ENCODE peak calls at places on chromosomes 2 and 18, in four cellular contexts. One of them, this sample, is unnamed.

GRCh38 chr2:183001948-183002347 is 36.3 kb downstream of the NCKAP1 start:
- DNase-seq in HAP-1: peak
- DNase-seq in GM12865: no peak
- DNase-seq in psoas muscle: no peak
- DNase-seq in this sample: no peak

GRCh38 chr2:146214394-146214929 is 1630.4 kb upstream of the ACVR2A start:
- DNase-seq in psoas muscle: no peak
- DNase-seq in HAP-1: no peak
- DNase-seq in GM12865: no peak
- DNase-seq in this sample: peak

GRCh38 chr2:168749264-168749663 is 53.2 kb upstream of the NOSTRIN start:
- DNase-seq in HAP-1: no peak
- DNase-seq in GM12865: no peak
- DNase-seq in psoas muscle: no peak
- DNase-seq in this sample: no peak

GRCh38 chr2:73268831-73269685 is 15.2 kb downstream of the FBXO41 start:
- DNase-seq in GM12865: peak
- DNase-seq in HAP-1: no peak
- DNase-seq in psoas muscle: no peak
- DNase-seq in this sample: peak

GRCh38 chr18:23725827-23726661 is 36.8 kb downstream of the LAMA3 start:
- DNase-seq in psoas muscle: no peak
- DNase-seq in GM12865: no peak
- DNase-seq in HAP-1: no peak
- DNase-seq in this sample: peak

GRCh38 chr2:181999255-181999654 is 13.6 kb downstream of the PPP1R1C start:
- DNase-seq in HAP-1: no peak
- DNase-seq in GM12865: no peak
- DNase-seq in psoas muscle: no peak
- DNase-seq in this sample: no peak

GRCh38 chr2:227862227-227862740 is 9.1 kb upstream of the DAW1 start:
- DNase-seq in GM12865: peak
- DNase-seq in psoas muscle: no peak
- DNase-seq in HAP-1: peak
- DNase-seq in this sample: peak

GRCh38 chr2:197121255-197121654 is 189.3 kb downstream of the ANKRD44 start:
- DNase-seq in psoas muscle: no peak
- DNase-seq in GM12865: no peak
- DNase-seq in HAP-1: no peak
- DNase-seq in this sample: no peak

GRCh38 chr2:135258193-135258592 is 206.1 kb downstream of the RAB3GAP1 start:
- DNase-seq in HAP-1: no peak
- DNase-seq in GM12865: no peak
- DNase-seq in psoas muscle: no peak
- DNase-seq in this sample: no peak

GRCh38 chr18:3246636-3247242 is 862 bp upstream of the MYL12A start:
- DNase-seq in psoas muscle: peak
- DNase-seq in GM12865: peak
- DNase-seq in HAP-1: no peak
- DNase-seq in this sample: no peak

GRCh38 chr2:173397539-173397938 is 42.9 kb downstream of the CDCA7 start:
- DNase-seq in HAP-1: no peak
- DNase-seq in GM12865: peak
- DNase-seq in psoas muscle: no peak
- DNase-seq in this sample: no peak

GRCh38 chr2:197113221-197113831 is 186.8 kb upstream of the PGAP1 start:
- DNase-seq in HAP-1: no peak
- DNase-seq in GM12865: peak
- DNase-seq in psoas muscle: no peak
- DNase-seq in this sample: peak

GRCh38 chr18:33034941-33035340 is 262.1 kb upstream of the KLHL14 start:
- DNase-seq in HAP-1: no peak
- DNase-seq in GM12865: no peak
- DNase-seq in psoas muscle: no peak
- DNase-seq in this sample: no peak

GRCh38 chr2:146801886-146802285 is 1042.9 kb upstream of the ACVR2A start:
- DNase-seq in HAP-1: no peak
- DNase-seq in GM12865: no peak
- DNase-seq in psoas muscle: no peak
- DNase-seq in this sample: no peak

GRCh38 chr2:54669677-54670484 is 53.6 kb upstream of the EML6 start:
- DNase-seq in HAP-1: no peak
- DNase-seq in GM12865: no peak
- DNase-seq in psoas muscle: no peak
- DNase-seq in this sample: no peak

GRCh38 chr2:236706288-236706687 is 136.7 kb downstream of the ACKR3 start:
- DNase-seq in GM12865: no peak
- DNase-seq in psoas muscle: no peak
- DNase-seq in HAP-1: no peak
- DNase-seq in this sample: no peak

GRCh38 chr2:32820701-32821100 is 126.1 kb upstream of the LTBP1 start:
- DNase-seq in HAP-1: no peak
- DNase-seq in GM12865: no peak
- DNase-seq in psoas muscle: no peak
- DNase-seq in this sample: no peak

GRCh38 chr2:227703961-227704360 is 13.9 kb downstream of the SLC19A3 start:
- DNase-seq in GM12865: no peak
- DNase-seq in psoas muscle: no peak
- DNase-seq in HAP-1: no peak
- DNase-seq in this sample: no peak

DNA sequence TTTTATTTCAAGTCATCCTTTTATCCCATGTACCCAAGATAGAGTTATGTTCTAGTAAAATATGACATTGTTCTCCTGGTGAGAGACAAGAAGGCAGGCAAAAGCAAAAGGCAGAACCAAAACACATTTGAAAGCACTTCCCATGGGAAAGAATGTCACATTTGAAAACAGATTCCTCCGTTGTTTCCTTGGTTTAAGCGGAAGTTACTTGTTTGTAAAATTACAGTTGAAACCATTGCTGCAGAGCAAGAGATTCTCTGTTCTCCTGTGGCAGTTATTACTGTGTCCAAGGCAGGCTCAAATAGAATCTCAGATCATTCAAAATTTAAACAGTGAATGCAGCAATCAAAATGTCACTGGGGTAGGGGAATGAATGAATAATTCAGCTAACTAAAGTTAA is 149.6 kb downstream of the MTCL1 start:
- DNase-seq in psoas muscle: no peak
- DNase-seq in GM12865: no peak
- DNase-seq in HAP-1: no peak
- DNase-seq in this sample: no peak
- H3K4me3 ChIP-seq in psoas muscle: no peak
- H3K4me3 ChIP-seq in GM12865: no peak
- H3K4me3 ChIP-seq in HAP-1: no peak
- H3K4me3 ChIP-seq in this sample: no peak

DNA sequence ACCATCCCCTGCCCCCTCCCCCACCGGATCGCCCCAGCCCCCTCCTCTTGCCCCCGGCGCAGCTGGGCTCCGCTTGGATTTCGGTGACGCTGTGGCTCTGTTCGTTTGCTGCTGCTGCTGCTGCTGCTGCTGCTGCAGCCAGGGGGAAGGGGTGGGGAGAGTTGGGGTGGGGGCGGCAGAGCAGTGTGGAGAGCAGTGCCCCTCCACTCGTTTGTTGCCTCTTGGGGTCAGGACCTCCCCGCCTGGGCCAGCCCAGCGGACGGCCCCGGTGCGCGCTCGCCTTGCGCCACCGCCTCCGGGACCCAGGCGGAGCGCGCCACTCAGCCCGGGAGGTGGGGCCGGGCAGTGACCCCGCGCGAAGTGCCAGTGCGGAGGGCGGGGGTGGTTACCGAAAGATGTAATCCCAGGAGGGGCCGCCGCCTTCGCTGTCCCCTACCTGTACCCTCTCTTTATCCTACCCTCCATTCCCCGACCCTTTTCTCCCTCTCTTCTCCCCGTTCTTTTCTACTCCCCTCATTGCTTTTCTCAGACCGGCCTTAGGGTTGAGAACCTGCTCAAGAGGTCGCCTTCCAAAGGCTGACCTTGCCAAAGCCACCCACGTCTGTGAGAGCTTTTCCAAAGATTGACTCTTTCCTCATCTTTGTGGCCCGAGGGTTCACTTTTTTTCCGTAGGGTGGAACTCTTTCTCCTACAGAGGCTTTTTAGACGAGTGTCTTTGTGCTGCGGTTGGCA is 187.6 kb upstream of the FANCL start:
- DNase-seq in HAP-1: no peak
- DNase-seq in psoas muscle: no peak
- DNase-seq in GM12865: peak
- DNase-seq in this sample: no peak
- H3K4me3 ChIP-seq in HAP-1: peak
- H3K4me3 ChIP-seq in psoas muscle: peak
- H3K4me3 ChIP-seq in GM12865: no peak
- H3K4me3 ChIP-seq in this sample: peak

GRCh38 chr2:11498543-11499034 is 32.6 kb upstream of the E2F6 start:
- DNase-seq in HAP-1: no peak
- DNase-seq in GM12865: peak
- DNase-seq in psoas muscle: peak
- DNase-seq in this sample: no peak
- H3K4me3 ChIP-seq in HAP-1: no peak
- H3K4me3 ChIP-seq in GM12865: peak
- H3K4me3 ChIP-seq in psoas muscle: peak
- H3K4me3 ChIP-seq in this sample: no peak

GRCh38 chr2:144452169-144453038 is 67.5 kb downstream of the ZEB2 start:
- DNase-seq in GM12865: no peak
- DNase-seq in psoas muscle: no peak
- DNase-seq in HAP-1: peak
- DNase-seq in this sample: no peak
- H3K4me3 ChIP-seq in GM12865: no peak
- H3K4me3 ChIP-seq in psoas muscle: peak
- H3K4me3 ChIP-seq in HAP-1: no peak
- H3K4me3 ChIP-seq in this sample: no peak

GRCh38 chr2:3520591-3520990 is 1.3 kb upstream of the ADI1 start:
- DNase-seq in HAP-1: no peak
- DNase-seq in psoas muscle: no peak
- DNase-seq in GM12865: no peak
- DNase-seq in this sample: no peak
- H3K4me3 ChIP-seq in HAP-1: no peak
- H3K4me3 ChIP-seq in psoas muscle: peak
- H3K4me3 ChIP-seq in GM12865: no peak
- H3K4me3 ChIP-seq in this sample: no peak

GRCh38 chr2:218285604-218286003 is 6.7 kb downstream of the TMBIM1 start:
- DNase-seq in HAP-1: no peak
- DNase-seq in GM12865: no peak
- DNase-seq in psoas muscle: peak
- DNase-seq in this sample: no peak
- H3K4me3 ChIP-seq in HAP-1: no peak
- H3K4me3 ChIP-seq in GM12865: peak
- H3K4me3 ChIP-seq in psoas muscle: peak
- H3K4me3 ChIP-seq in this sample: no peak

GRCh38 chr2:61658841-61659780 is 121.0 kb upstream of the XPO1 start:
- DNase-seq in GM12865: peak
- DNase-seq in psoas muscle: no peak
- DNase-seq in HAP-1: peak
- DNase-seq in this sample: peak
- H3K4me3 ChIP-seq in GM12865: no peak
- H3K4me3 ChIP-seq in psoas muscle: no peak
- H3K4me3 ChIP-seq in HAP-1: no peak
- H3K4me3 ChIP-seq in this sample: no peak

DNA sequence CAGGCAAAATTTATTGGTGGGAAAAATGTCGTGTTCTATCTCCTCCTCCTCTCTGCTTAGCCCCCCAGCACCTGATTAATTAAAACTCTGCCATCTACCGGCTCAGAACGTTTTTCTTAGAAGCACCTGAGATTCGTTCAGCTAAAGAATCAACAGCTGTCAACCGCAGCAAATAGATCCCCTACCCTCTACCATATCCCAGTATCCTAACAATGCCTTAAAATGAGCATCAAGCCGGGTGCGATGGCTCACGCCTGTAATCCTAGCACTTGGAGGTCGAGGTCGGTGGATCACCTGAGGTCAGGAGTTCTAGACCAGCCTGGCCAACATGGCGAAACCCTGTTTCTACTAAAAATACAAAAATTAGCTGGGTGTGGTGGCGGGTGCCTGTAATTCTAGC is 165.4 kb downstream of the FMNL2 start:
- DNase-seq in HAP-1: no peak
- DNase-seq in GM12865: no peak
- DNase-seq in psoas muscle: no peak
- DNase-seq in this sample: no peak
- H3K4me3 ChIP-seq in HAP-1: no peak
- H3K4me3 ChIP-seq in GM12865: no peak
- H3K4me3 ChIP-seq in psoas muscle: no peak
- H3K4me3 ChIP-seq in this sample: no peak

GRCh38 chr18:35974181-35974580 is 1.7 kb downstream of the RMP24 start:
- DNase-seq in psoas muscle: no peak
- DNase-seq in GM12865: no peak
- DNase-seq in HAP-1: no peak
- DNase-seq in this sample: no peak
- H3K4me3 ChIP-seq in psoas muscle: peak
- H3K4me3 ChIP-seq in GM12865: no peak
- H3K4me3 ChIP-seq in HAP-1: no peak
- H3K4me3 ChIP-seq in this sample: no peak

GRCh38 chr2:120817956-120818325 is 82.3 kb downstream of the GLI2 start:
- DNase-seq in psoas muscle: no peak
- DNase-seq in HAP-1: no peak
- DNase-seq in GM12865: no peak
- DNase-seq in this sample: no peak
- H3K4me3 ChIP-seq in psoas muscle: no peak
- H3K4me3 ChIP-seq in HAP-1: no peak
- H3K4me3 ChIP-seq in GM12865: no peak
- H3K4me3 ChIP-seq in this sample: no peak

This sample was measured in small intestine.